ENCODE peak calls at places on chromosomes 11 and 22, in four cellular contexts. A is GM23248, S is heart right ventricle, U is kidney. Q is an unnamed sample. For H3K36me3 and H3K4me1, the result is how much of the 10 kb centered on the place peaks cover.

GRCh38 chr22:41908409-41909289 is 6.2 kb downstream of the SHISA8 start:
- DNase-seq in S (no peak), U (no peak), A (no peak), Q (no peak)

GRCh38 chr11:126990716-126991480 is 9.7 kb downstream of the KIRREL3 start:
- DNase-seq in U (no peak), A (peak), S (no peak), Q (no peak)

GRCh38 chr22:25666308-25666707 is 75.7 kb upstream of the MYO18B start:
- DNase-seq in A (no peak), U (peak), S (peak), Q (no peak)

GRCh38 chr11:134469627-134470026 is 57.6 kb upstream of the B3GAT1 start:
- DNase-seq in A (no peak), U (no peak), S (no peak), Q (no peak)

GRCh38 chr11:99934008-99934407 is 753.1 kb upstream of the ARHGAP42 start:
- DNase-seq in A (peak), S (no peak), U (no peak), Q (no peak)

GRCh38 chr11:60912223-60912850 is 1.6 kb upstream of the TMEM109 start:
- DNase-seq in U (no peak), S (no peak), A (no peak), Q (no peak)

GRCh38 chr11:107719557-107720304 is 7.9 kb upstream of the SLN start:
- DNase-seq in U (no peak), S (no peak), A (peak), Q (no peak)

GRCh38 chr11:95714853-95715776 is 74.5 kb downstream of the FAM76B start:
- DNase-seq in S (no peak), A (no peak), U (no peak), Q (no peak)

GRCh38 chr11:124793466-124794278 is 6.5 kb downstream of the MSANTD2 start:
- DNase-seq in S (peak), U (no peak), A (peak), Q (no peak)

GRCh38 chr11:119055901-119056300 is 1.1 kb downstream of the HYOU1 start:
- DNase-seq in S (no peak), A (peak), U (no peak), Q (no peak)

GRCh38 chr11:119056397-119056999 is 507 bp downstream of the HYOU1 start:
- DNase-seq in A (peak), S (peak), U (peak), Q (peak)

GRCh38 chr11:119052163-119052814 is 4.7 kb downstream of the HYOU1 start:
- DNase-seq in U (peak), A (no peak), S (no peak), Q (no peak)

GRCh38 chr11:119057000-119057769 is at the start of gene HYOU1:
- DNase-seq in S (peak), U (peak), A (peak), Q (peak)

DNA sequence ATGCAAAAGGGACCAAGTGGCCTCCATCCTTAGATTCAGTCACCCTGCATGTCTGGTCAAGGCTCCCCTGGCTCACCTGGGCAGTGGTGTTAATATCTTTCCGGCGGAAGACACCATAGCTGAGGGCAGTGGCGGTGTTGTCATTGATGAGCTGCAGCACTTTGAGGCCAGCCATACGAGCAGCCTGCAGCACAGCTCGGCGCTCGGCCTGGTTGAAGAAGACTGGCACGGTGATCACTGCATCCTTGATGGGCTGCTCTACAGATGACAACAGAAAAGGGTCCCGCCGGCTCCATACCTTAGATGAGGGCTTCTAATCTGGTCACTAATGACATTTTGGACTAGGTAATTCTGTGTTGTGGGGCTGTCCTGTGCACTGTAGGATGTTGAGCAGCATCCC is 2.6 kb downstream of the HYOU1 start:
- DNase-seq in U (peak), A (no peak), S (no peak), Q (no peak)
- H3K36me3 ChIP-seq in U (under half), A (under half), S (under half), Q (half or more)

GRCh38 chr11:116537736-116538135 is 235.1 kb downstream of the BUD13 start:
- DNase-seq in U (no peak), S (no peak), A (no peak), Q (no peak)
- H3K4me1 ChIP-seq in U (under half), S (under half), A (under half), Q (under half)

GRCh38 chr22:30205281-30206115 is 41.1 kb downstream of the LIF start:
- DNase-seq in U (peak), A (peak), S (peak), Q (no peak)

GRCh38 chr22:30204015-30204741 is 42.4 kb downstream of the LIF start:
- DNase-seq in A (no peak), U (no peak), S (no peak), Q (no peak)

GRCh38 chr22:30201970-30202369 is 44.6 kb downstream of the LIF start:
- DNase-seq in S (no peak), A (peak), U (no peak), Q (no peak)

GRCh38 chr22:30204742-30205111 is 41.8 kb downstream of the LIF start:
- DNase-seq in U (peak), S (no peak), A (peak), Q (no peak)

DNA sequence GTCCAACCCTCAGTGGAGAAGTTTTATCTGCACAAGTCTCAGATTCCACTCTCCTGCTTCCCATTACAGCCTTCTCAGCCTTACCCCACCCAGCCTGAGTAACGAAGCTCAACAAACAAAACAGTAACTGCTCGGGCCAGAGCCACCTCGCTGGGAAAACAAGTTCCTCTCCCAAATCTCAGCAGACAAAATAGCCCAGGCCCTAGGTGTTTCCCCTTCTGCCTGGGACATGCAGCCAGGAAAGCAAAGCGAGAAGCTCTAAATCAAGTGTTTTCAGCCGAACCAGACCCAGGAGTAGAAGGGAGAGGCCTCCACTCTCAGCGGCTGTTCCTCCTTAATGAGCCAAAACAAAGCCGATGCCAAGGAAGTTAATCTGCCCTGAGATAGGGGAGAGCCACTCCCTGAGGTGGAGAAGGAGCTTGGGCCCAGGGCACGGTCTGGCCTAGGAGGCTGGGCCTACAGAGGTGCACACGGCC is 44.0 kb downstream of the LIF start:
- DNase-seq in S (no peak), U (no peak), A (peak), Q (no peak)
- H3K36me3 ChIP-seq in S (under half), U (under half), A (under half), Q (under half)

DNA sequence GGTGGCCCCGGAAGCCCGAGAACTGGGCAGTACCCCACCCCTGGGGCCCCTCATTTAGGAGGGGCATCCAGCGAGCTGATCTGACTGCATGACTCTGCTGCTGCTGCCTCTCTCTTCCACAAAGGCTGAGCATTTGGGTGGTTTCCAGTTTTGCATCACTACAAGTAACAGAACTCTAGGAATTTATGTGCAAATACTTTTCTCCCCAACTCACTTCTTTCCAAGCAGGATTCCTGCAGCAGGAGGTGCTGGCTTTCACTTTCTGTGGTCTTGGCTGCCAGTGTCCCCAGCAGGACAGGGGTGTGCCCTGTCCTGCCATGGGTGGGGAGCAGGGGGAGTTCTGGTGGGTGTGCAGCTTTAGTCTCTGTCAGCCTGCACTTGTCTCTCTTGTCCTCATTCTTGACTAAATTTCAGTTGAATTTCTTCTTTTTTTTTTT is 21.2 kb downstream of the UPB1 start:
- DNase-seq in A (peak), S (no peak), U (no peak), Q (no peak)
- H3K4me1 ChIP-seq in A (under half), S (under half), U (under half), Q (under half)

DNA sequence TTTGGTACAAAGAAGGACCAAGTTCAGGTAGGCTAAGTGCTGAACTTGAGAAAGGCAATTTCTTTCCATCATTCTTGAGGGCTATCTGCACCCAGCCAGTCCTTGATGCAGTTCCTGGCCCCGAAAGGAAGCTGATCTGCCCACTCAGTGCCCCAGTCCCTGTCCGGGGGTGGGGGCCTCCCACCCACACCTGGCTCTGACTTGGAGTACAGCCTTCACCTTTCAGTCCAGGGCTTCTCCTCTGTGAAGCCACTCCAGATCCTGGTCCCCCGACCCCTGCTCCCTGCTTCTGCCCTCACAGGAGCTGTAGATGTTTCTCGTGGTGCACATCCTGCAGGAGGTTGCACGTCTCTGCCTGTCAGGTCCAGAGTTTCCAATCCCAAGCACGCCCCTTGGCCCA is 75.2 kb downstream of the BCR start:
- DNase-seq in S (no peak), A (no peak), U (no peak), Q (no peak)
- H3K36me3 ChIP-seq in S (under half), A (under half), U (under half), Q (under half)

GRCh38 chr22:38741576-38741975 is 14.2 kb downstream of the SUN2 start:
- DNase-seq in S (no peak), A (no peak), U (no peak), Q (no peak)

GRCh38 chr22:38739300-38740055 is 16.3 kb downstream of the SUN2 start:
- DNase-seq in A (no peak), S (no peak), U (peak), Q (no peak)

GRCh38 chr22:38741166-38741565 is 14.6 kb downstream of the SUN2 start:
- DNase-seq in A (no peak), U (no peak), S (no peak), Q (no peak)

GRCh38 chr22:38740754-38741153 is 15.0 kb downstream of the SUN2 start:
- DNase-seq in U (no peak), S (no peak), A (no peak), Q (no peak)

GRCh38 chr22:38740116-38740723 is 15.6 kb downstream of the SUN2 start:
- DNase-seq in U (peak), S (no peak), A (no peak), Q (no peak)
- H3K4me1 ChIP-seq in U (under half), S (under half), A (under half), Q (under half)